ENCODE peak calls at places on chromosomes 2 and 18, in four cellular contexts. A is neural progenitor cell, D is left ventricle myocardium inferior, N is fibroblast of mammary gland. G is an unnamed sample.

GRCh38 chr2:85737481-85737880 is 16.3 kb upstream of the ATOH8 start:
- DNase-seq in A (no peak), N (peak; percentile 96), D (peak; percentile 68), G (no peak)

GRCh38 chr2:84435331-84436081 is 23.6 kb downstream of the SUCLG1 start:
- DNase-seq in N (peak; percentile 48), A (no peak), D (peak; percentile 15), G (no peak)

GRCh38 chr2:176814740-176815367 is 397.7 kb upstream of the HNRNPA3 start:
- DNase-seq in D (no peak), A (peak; percentile 38), N (peak; percentile 48), G (no peak)

GRCh38 chr18:56096861-56097260 is 508.9 kb upstream of the TCF4 start:
- DNase-seq in N (no peak), A (no peak), D (no peak), G (no peak)

GRCh38 chr2:215460682-215461081 is 24.8 kb upstream of the FN1 start:
- DNase-seq in D (no peak), N (peak; percentile 95), A (no peak), G (no peak)

GRCh38 chr2:239500915-239501630 is 100.3 kb upstream of the HDAC4 start:
- DNase-seq in N (no peak), A (no peak), D (no peak), G (no peak)

GRCh38 chr18:76169733-76170132 is 325.3 kb downstream of the ZNF516 start:
- DNase-seq in N (no peak), D (no peak), A (no peak), G (no peak)

GRCh38 chr2:27752551-27753237 is 18.8 kb upstream of the MRPL33 start:
- DNase-seq in D (no peak), N (no peak), A (peak; percentile 39), G (peak; percentile 24)

GRCh38 chr18:62332964-62333695 is 8.0 kb downstream of the TNFRSF11A start:
- DNase-seq in N (no peak), D (no peak), A (no peak), G (no peak)

GRCh38 chr2:53755022-53755630 is 12.5 kb upstream of the CHAC2 start:
- DNase-seq in A (no peak), D (peak; percentile 22), N (peak; percentile 62), G (no peak)

GRCh38 chr2:33085646-33086045 is 138.9 kb downstream of the LTBP1 start:
- DNase-seq in D (no peak), A (no peak), N (peak; percentile 80), G (no peak)

GRCh38 chr2:159684796-159685195 is 27.5 kb upstream of the MARCHF7 start:
- DNase-seq in D (no peak), N (peak; percentile 65), A (no peak), G (no peak)

GRCh38 chr2:100643906-100644501 is 81.2 kb downstream of the PDCL3 start:
- DNase-seq in D (no peak), N (no peak), A (no peak), G (no peak)

GRCh38 chr2:30662268-30663131 is 144.7 kb downstream of the CAPN13 start:
- DNase-seq in A (no peak), N (peak; percentile 39), D (no peak), G (no peak)

GRCh38 chr2:104849618-104850097 is 4.3 kb upstream of the POU3F3 start:
- DNase-seq in N (peak; percentile 68), A (peak; percentile 91), D (no peak), G (peak; percentile 89)

GRCh38 chr18:8870528-8870927 is 165.2 kb downstream of the MTCL1 start:
- DNase-seq in N (no peak), A (no peak), D (no peak), G (no peak)

GRCh38 chr2:60353863-60354262 is 199.6 kb downstream of the BCL11A start:
- DNase-seq in D (no peak), A (no peak), N (no peak), G (no peak)

GRCh38 chr2:100185105-100185504 is 42.7 kb upstream of the AFF3 start:
- DNase-seq in N (no peak), D (no peak), A (no peak), G (no peak)

GRCh38 chr18:43322133-43322532 is 44.8 kb upstream of the SYT4 start:
- DNase-seq in A (no peak), D (no peak), N (no peak), G (no peak)

GRCh38 chr2:100197643-100198153 is 55.3 kb upstream of the AFF3 start:
- DNase-seq in A (peak; percentile 68), D (peak; percentile 75), N (no peak), G (peak; percentile 75)

GRCh38 chr2:191297031-191297430 is 51.8 kb downstream of the MYO1B start:
- DNase-seq in N (no peak), A (no peak), D (no peak), G (no peak)

GRCh38 chr2:174247474-174248186 is 702 bp downstream of the OLA1 start:
- DNase-seq in D (no peak), N (peak; percentile 8), A (no peak), G (no peak)

GRCh38 chr18:73007935-73008308 is 140.1 kb upstream of the NETO1 start:
- DNase-seq in D (no peak), N (no peak), A (no peak), G (no peak)

GRCh38 chr2:196592331-196592911 is 47.1 kb upstream of the CCDC150 start:
- DNase-seq in D (peak; percentile 24), A (no peak), N (peak; percentile 33), G (no peak)

GRCh38 chr18:23605941-23606340 is 19.6 kb upstream of the NPC1 start:
- DNase-seq in A (no peak), N (no peak), D (no peak), G (no peak)

GRCh38 chr2:195407782-195408181 is 249.2 kb upstream of the SLC39A10 start:
- DNase-seq in N (peak; percentile 56), A (no peak), D (no peak), G (no peak)

GRCh38 chr18:32934201-32934600 is 161.4 kb upstream of the KLHL14 start:
- DNase-seq in D (no peak), A (no peak), N (no peak), G (no peak)

GRCh38 chr18:63604791-63605567 is 17.8 kb downstream of the SERPINB13 start:
- DNase-seq in N (peak; percentile 27), A (no peak), D (no peak), G (no peak)

GRCh38 chr2:119126650-119127049 is 31.9 kb downstream of the C1QL2 start:
- DNase-seq in A (peak; percentile 74), D (peak; percentile 24), N (peak; percentile 12), G (peak; percentile 63)

GRCh38 chr2:121539722-121540469 is 9.2 kb downstream of the RNU4ATAC start:
- DNase-seq in N (peak; percentile 14), A (no peak), D (no peak), G (no peak)

GRCh38 chr2:145597809-145598208 is 1077.9 kb upstream of the ZEB2 start:
- DNase-seq in N (peak; percentile 85), A (no peak), D (no peak), G (no peak)

GRCh38 chr2:154133823-154134222 is 262.1 kb downstream of the GALNT13 start:
- DNase-seq in A (no peak), D (no peak), N (peak; percentile 93), G (no peak)

GRCh38 chr2:122528958-122529670 is 773.7 kb downstream of the TSN start:
- DNase-seq in D (no peak), N (no peak), A (no peak), G (no peak)

GRCh38 chr2:172877826-172878225 is 142.2 kb downstream of the RAPGEF4 start:
- DNase-seq in N (peak; percentile 38), A (no peak), D (no peak), G (no peak)

GRCh38 chr2:172878260-172878659 is 142.6 kb downstream of the RAPGEF4 start:
- DNase-seq in A (no peak), N (peak; percentile 23), D (no peak), G (no peak)
- TF ChIP-seq CTCF in A (no peak), N (no peak), D (no peak), G (no peak)

GRCh38 chr2:233535276-233535675 is 31.3 kb downstream of the USP40 start:
- DNase-seq in A (no peak), D (no peak), N (no peak), G (no peak)

GRCh38 chr2:233544079-233544690 is 22.4 kb downstream of the USP40 start:
- DNase-seq in N (no peak), D (no peak), A (no peak), G (peak; percentile 3)

GRCh38 chr2:233542507-233542906 is 24.1 kb downstream of the USP40 start:
- DNase-seq in N (peak; percentile 91), A (no peak), D (no peak), G (no peak)

GRCh38 chr2:233532971-233533370 is 33.6 kb downstream of the USP40 start:
- DNase-seq in A (no peak), D (no peak), N (no peak), G (no peak)

GRCh38 chr2:233538741-233539140 is 27.8 kb downstream of the USP40 start:
- DNase-seq in N (no peak), D (no peak), A (no peak), G (no peak)
- TF ChIP-seq CTCF in N (no peak), D (no peak), A (no peak), G (no peak)

GRCh38 chr2:199740111-199740428 is 110.9 kb downstream of the FTCDNL1 start:
- DNase-seq in D (no peak), A (no peak), N (no peak), G (no peak)
- TF ChIP-seq CTCF in D (no peak), A (no peak), N (no peak), G (peak; percentile 11)

GRCh38 chr18:9914584-9915290 is 921 bp downstream of the VAPA start:
- DNase-seq in D (peak; percentile 68), A (peak; percentile 55), N (peak; percentile 77), G (peak; percentile 63)
- TF ChIP-seq CTCF in D (no peak), A (no peak), N (no peak), G (no peak)

DNA sequence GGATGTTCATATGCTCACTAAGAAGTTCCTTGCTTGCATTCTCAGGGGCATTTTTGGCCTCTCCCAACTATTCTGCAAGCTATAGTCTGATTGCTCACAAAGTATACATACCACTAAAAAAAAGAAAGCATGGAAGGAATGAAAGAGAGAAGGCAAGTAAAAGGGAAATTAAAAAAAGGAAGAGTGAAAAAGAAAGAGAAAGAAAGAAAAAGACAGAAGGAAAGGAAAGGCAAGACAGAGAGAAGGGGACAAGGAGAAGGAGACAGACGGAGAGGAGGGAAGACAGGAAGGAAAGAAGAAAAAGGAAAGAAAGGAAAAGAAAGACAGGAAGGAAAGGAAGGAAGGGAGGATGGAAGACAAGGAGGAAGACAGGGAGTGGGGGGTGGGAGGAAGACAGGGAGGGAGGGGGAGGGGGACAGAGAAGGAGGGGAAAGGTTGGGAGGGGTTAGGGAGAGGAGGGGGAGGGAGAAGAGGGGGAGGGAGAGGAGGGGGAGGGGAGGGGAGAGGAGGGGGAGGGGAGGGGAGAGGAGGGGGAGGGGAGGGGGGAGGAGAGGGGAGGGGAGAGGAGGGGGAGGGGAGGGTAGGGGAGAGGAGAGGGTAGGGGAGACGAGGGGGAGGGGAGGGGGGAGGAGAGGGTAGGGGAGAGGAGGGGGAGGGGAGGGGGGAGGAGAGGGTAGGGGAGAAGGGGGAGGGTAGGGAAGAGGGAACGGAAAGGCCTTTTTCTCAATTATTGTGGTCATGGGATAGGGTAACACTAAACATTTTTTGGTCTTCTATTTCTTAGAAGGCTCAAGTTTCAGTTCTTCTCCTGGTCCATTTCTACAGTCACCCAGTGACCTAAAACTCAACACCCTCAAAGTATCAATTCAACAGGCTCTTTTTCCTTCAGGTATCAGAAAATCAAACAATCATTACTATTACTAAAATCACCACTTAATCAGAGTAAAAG is 50.7 kb downstream of the CERKL start:
- DNase-seq in N (no peak), A (no peak), D (no peak), G (no peak)
- TF ChIP-seq CTCF in N (no peak), A (no peak), D (no peak), G (no peak)

G was measured in nephron progenitor cell.